ENCODE peak calls at places on chromosomes 1 and 21, in six cellular contexts. Y, K, T, I, B and X are unnamed samples.

GRCh38 chr21:32412162-32412997 is at the start of gene EVA1C:
- DNase-seq in T (no peak), Y (peak; percentile 39), I (peak; percentile 58), K (no peak), B (no peak), X (peak; percentile 69)

GRCh38 chr1:229716064-229716463 is 90.0 kb downstream of the URB2 start:
- DNase-seq in K (no peak), T (no peak), I (no peak), Y (no peak), B (no peak), X (no peak)

GRCh38 chr1:166174108-166174507 is 7.3 kb upstream of the FAM78B start:
- DNase-seq in T (no peak), Y (no peak), K (no peak), B (no peak), I (no peak), X (no peak)

GRCh38 chr1:161884475-161884874 is 118.4 kb downstream of the ATF6 start:
- DNase-seq in Y (no peak), K (no peak), I (no peak), B (no peak), T (no peak), X (no peak)

GRCh38 chr1:210298936-210299335 is 29.8 kb upstream of the HHAT start:
- DNase-seq in Y (no peak), B (no peak), K (no peak), I (no peak), T (no peak), X (no peak)

GRCh38 chr1:111856411-111857135 is 100.9 kb downstream of the DDX20 start:
- DNase-seq in B (no peak), T (no peak), K (no peak), Y (no peak), I (no peak), X (no peak)

GRCh38 chr1:228062812-228063211 is 19.7 kb upstream of the ARF1 start:
- DNase-seq in Y (no peak), B (no peak), K (no peak), I (peak; percentile 39), T (no peak), X (no peak)

GRCh38 chr1:2300851-2301606 is 72.9 kb downstream of the SKI start:
- DNase-seq in K (peak; percentile 93), Y (no peak), T (peak; percentile 76), B (no peak), I (no peak), X (peak; percentile 62)

GRCh38 chr1:224505454-224506093 is 71.0 kb upstream of the WDR26 start:
- DNase-seq in Y (no peak), K (no peak), B (no peak), T (no peak), I (no peak), X (no peak)

GRCh38 chr1:74937176-74937575 is 197.0 kb upstream of the LHX8 start:
- DNase-seq in I (no peak), K (no peak), B (no peak), T (no peak), Y (no peak), X (no peak)

GRCh38 chr1:16181887-16182719 is 26.2 kb upstream of the EPHA2 start:
- DNase-seq in B (peak; percentile 87), T (no peak), Y (no peak), K (no peak), I (peak; percentile 93), X (peak; percentile 96)

GRCh38 chr1:159014003-159014571 is 4.4 kb downstream of the IFI16 start:
- DNase-seq in K (peak; percentile 40), I (no peak), T (no peak), B (no peak), Y (no peak), X (no peak)

GRCh38 chr1:159014851-159015250 is 5.1 kb downstream of the IFI16 start:
- DNase-seq in I (no peak), T (no peak), B (no peak), K (no peak), Y (no peak), X (no peak)

GRCh38 chr1:159010398-159010797 is 691 bp downstream of the IFI16 start:
- DNase-seq in B (no peak), I (no peak), Y (no peak), K (no peak), T (no peak), X (no peak)

GRCh38 chr1:159011701-159012100 is 2.0 kb downstream of the IFI16 start:
- DNase-seq in K (no peak), T (no peak), Y (no peak), B (no peak), I (no peak), X (no peak)

DNA sequence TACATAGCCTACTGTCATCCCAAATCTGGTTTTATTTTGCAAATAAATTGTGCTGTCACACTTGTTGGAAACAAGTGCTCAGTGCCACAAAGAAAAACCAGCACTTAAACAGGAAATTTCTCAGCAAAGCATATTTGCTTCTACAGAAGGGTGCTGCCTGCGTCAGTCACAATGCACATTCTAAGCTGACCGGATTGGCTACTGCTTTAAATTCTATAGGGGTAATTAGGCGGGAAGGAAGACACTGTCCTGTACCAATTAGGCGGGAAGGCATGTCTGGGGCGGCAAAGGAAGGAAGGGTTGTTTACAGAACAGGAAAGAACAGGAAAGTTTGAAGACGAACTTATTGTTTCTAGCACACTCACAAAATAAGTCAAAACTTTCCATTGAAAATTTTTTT is 2.8 kb downstream of the IFI16 start:
- DNase-seq in B (no peak), I (no peak), K (peak; percentile 39), Y (no peak), T (peak; percentile 58), X (peak; percentile 76)
- TF ChIP-seq POLR2A in B (no peak), I (no peak), K (no peak), Y (no peak), T (peak; percentile 38), X (no peak)

DNA sequence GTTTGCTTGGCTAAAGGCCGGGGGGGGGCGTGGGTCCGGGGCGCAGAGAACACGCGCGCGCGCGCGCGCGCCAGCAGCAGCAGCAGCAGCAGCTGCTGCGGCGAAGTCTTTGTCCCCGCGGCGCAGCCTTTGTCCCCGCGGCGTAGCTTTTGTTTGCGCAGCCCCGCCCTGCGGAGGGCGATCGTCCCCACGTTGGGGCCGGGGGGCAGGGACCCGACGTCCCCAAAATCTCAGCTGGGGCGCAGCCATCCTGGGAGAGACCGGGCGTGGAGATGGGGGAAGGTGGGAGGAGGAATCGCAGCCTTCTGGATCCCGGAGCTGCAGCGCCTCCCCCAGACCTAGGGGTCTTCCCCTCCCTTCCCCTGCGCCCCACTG is 90.3 kb upstream of the VAMP3 start:
- DNase-seq in B (no peak), Y (no peak), K (no peak), T (no peak), I (no peak), X (no peak)
- TF ChIP-seq MYC in B (no peak), Y (no peak), K (no peak), T (no peak), I (no peak), X (no peak)

GRCh38 chr1:145988773-145989172 is 7.6 kb downstream of the TXNIP start:
- DNase-seq in B (no peak), I (no peak), Y (no peak), T (no peak), K (no peak), X (no peak)

GRCh38 chr1:145987926-145988325 is 8.5 kb downstream of the TXNIP start:
- DNase-seq in K (no peak), T (no peak), Y (no peak), B (no peak), I (no peak), X (no peak)

GRCh38 chr1:145991799-145992412 is 4.5 kb downstream of the TXNIP start:
- DNase-seq in Y (no peak), K (peak; percentile 54), I (no peak), T (no peak), B (no peak), X (no peak)

GRCh38 chr1:145992502-145992936 is 3.9 kb downstream of the TXNIP start:
- DNase-seq in I (no peak), Y (peak; percentile 26), T (no peak), K (no peak), B (no peak), X (no peak)

DNA sequence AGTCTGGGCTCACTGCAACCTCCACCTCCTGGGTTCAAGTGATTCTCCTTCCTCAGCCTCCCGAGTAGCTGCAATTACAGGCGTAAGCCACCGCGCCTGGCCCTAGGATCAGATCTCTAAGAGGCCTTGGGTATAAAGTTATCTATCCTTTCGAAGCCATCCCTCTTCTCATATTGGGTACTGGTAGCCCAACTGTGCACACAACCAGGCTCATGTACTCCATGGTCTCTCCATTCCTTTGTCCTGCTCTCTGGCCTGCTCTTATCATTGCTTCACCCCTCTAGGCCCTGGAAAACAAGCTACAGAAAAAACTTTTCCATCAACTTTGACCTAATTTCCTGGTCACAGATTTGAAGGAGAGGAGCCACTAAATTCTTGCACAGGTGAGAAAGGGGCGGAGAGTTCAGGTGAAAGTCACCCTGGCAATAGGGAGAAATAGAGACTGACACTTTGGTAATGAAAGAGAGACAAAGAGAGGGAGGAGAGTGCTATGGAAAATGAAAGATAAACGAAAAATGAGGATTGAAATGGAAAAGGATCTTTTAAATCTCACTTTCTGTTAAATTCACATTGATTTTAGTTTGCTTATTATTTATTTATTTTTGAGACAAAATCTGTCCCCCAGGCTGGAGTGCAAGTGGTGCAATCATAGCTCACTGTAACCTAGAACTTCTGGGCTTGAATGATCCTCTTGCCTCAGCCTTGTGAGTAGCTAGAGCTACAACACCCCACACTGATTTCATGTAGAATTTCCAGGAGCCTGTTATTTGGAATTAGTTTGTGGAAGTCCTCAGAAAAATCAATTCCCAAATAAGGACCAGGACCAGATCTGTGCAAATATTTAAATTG is 5.9 kb downstream of the TXNIP start:
- DNase-seq in K (peak; percentile 53), T (no peak), I (no peak), B (peak; percentile 58), Y (no peak), X (no peak)
- TF ChIP-seq POLR2A in K (no peak), T (no peak), I (no peak), B (no peak), Y (peak; percentile 37), X (no peak)

GRCh38 chr1:23977854-23978191 is 2.3 kb downstream of the SRSF10 start:
- DNase-seq in K (no peak), Y (no peak), B (no peak), T (no peak), I (no peak), X (no peak)

GRCh38 chr1:23980006-23980724 is at the start of gene SRSF10:
- DNase-seq in K (peak; percentile 99), Y (peak; percentile 98), I (peak; percentile 98), B (peak; percentile 95), T (peak; percentile 98), X (peak; percentile 99)

GRCh38 chr1:23979387-23980005 is 631 bp downstream of the SRSF10 start:
- DNase-seq in T (no peak), K (no peak), I (no peak), B (no peak), Y (no peak), X (peak; percentile 40)

GRCh38 chr1:23978825-23979224 is 1.3 kb downstream of the SRSF10 start:
- DNase-seq in Y (no peak), K (no peak), T (no peak), B (no peak), I (no peak), X (peak; percentile 26)

DNA sequence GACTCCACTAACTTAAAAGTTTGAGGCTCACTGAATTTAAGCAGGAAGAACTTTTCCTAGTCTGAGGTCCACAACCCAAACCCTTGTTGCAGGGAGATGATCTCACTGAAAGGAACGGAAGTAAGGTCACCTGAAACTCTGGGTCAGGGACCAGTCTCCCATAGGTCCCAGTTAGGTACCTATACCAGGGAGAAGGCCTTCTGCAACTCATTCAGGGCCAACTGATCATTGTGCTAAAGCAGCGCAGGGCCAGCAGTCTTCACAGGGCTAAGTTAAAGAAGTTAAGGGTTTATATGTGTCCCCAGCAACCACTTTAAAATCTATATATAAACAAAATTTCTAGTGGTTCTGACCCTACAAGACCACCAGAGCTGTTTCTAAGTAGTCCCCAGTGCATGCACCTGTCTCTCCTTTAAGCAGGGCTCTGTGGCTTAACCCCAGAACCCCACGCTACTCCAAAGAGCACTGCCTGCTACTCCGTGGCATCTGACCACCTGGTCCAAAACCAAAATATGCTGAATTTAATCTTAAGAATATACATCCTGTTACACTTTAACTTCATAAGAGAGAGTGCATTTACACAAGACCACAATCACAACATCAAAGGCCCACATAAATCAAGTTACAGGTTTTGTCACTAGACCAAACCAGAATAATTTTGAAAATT is 2.8 kb downstream of the SRSF10 start:
- DNase-seq in I (no peak), B (no peak), K (no peak), T (no peak), Y (no peak), X (no peak)
- TF ChIP-seq MYC in I (no peak), B (no peak), K (no peak), T (no peak), Y (no peak), X (no peak)